ENCODE peak calls at places on chromosomes 16 and 17, in five cellular contexts. F is upper lobe of left lung, H is stomach, M is pancreas, K is MM.1S. O is an unnamed sample.

GRCh38 chr17:47847341-47848197 is 3.4 kb downstream of the SP6 start:
- DNase-seq in F (peak; percentile 81), M (no peak), K (peak; percentile 37), H (no peak), O (no peak)

GRCh38 chr17:65698381-65699061 is 137.1 kb upstream of the AXIN2 start:
- DNase-seq in F (no peak), M (no peak), H (no peak), K (no peak), O (peak; percentile 29)

GRCh38 chr17:42980766-42981397 is 517 bp downstream of the RUNDC1 start:
- DNase-seq in H (peak; percentile 61), K (peak; percentile 79), M (peak; percentile 68), F (peak; percentile 92), O (no peak)

GRCh38 chr17:60750645-60751044 is 73.0 kb downstream of the BCAS3 start:
- DNase-seq in H (no peak), M (no peak), K (no peak), F (no peak), O (no peak)

GRCh38 chr17:45782889-45783592 is 1.1 kb upstream of the CRHR1 start:
- DNase-seq in F (peak; percentile 88), M (no peak), K (no peak), H (no peak), O (no peak)

GRCh38 chr16:49414651-49415050 is 41.0 kb downstream of the C16orf78 start:
- DNase-seq in K (no peak), M (no peak), H (no peak), F (no peak), O (no peak)

GRCh38 chr17:15236281-15237105 is 28.6 kb downstream of the PMP22 start:
- DNase-seq in F (no peak), M (no peak), H (no peak), K (no peak), O (no peak)

GRCh38 chr17:9895923-9896322 is 9.1 kb downstream of the RCVRN start:
- DNase-seq in K (no peak), H (no peak), M (no peak), F (no peak), O (no peak)

GRCh38 chr16:72493681-72494415 is 321.9 kb upstream of the PMFBP1 start:
- DNase-seq in H (no peak), M (no peak), K (no peak), F (no peak), O (no peak)

GRCh38 chr17:6471531-6472465 is 27.5 kb downstream of the PIMREG start:
- DNase-seq in H (no peak), K (no peak), F (no peak), M (no peak), O (peak; percentile 70)

GRCh38 chr17:57507828-57508227 is 237.3 kb downstream of the CCDC182 start:
- DNase-seq in M (no peak), K (no peak), H (no peak), F (no peak), O (no peak)

GRCh38 chr17:62140836-62141235 is 75.8 kb upstream of the MED13 start:
- DNase-seq in K (no peak), H (peak; percentile 57), F (no peak), M (peak; percentile 72), O (no peak)

GRCh38 chr17:51955245-51955644 is 203.3 kb downstream of the CA10 start:
- DNase-seq in K (no peak), F (no peak), H (no peak), M (no peak), O (no peak)

GRCh38 chr17:1873418-1873817 is 43.6 kb downstream of the RPA1 start:
- DNase-seq in F (no peak), M (no peak), K (no peak), H (no peak), O (no peak)

GRCh38 chr17:65312718-65313382 is 175.7 kb downstream of the RGS9 start:
- DNase-seq in F (no peak), K (no peak), H (no peak), M (no peak), O (no peak)

DNA sequence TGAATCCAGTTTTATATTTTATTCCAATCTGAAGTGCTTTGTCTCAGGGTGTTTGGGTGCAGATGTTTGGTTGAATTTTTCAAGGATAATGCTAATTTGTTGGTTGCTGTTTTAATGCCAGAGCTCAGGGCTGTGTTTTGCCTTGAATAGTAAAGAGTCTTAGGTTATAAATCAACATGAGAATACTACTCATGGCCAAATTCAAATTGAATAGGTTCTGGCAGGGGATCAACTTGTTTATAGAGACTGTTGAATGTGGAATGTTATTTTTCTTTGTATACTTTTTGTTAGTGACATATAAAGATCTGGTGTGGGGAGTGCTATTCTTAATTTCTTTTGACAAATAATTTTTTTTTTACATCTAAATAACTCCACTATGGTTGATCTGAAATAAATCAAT is 18.8 kb downstream of the TOM1L1 start:
- DNase-seq in F (no peak), K (no peak), H (no peak), M (no peak), O (no peak)
- H3K4me1 ChIP-seq in F (no peaks in the 10 kb centered on the region), K (no peaks in the 10 kb centered on the region), H (no peaks in the 10 kb centered on the region), M (no peaks in the 10 kb centered on the region), O (no peaks in the 10 kb centered on the region)

GRCh38 chr16:29876578-29877249 is 13.7 kb upstream of the CDIPT start:
- DNase-seq in H (no peak), K (no peak), M (peak; percentile 25), F (peak; percentile 88), O (no peak)
- H3K4me3 ChIP-seq in H (no peak overlapping the region), K (no peak overlapping the region), M (no peak overlapping the region), F (peak overlapping the region; percentile 19), O (no peak overlapping the region)

DNA sequence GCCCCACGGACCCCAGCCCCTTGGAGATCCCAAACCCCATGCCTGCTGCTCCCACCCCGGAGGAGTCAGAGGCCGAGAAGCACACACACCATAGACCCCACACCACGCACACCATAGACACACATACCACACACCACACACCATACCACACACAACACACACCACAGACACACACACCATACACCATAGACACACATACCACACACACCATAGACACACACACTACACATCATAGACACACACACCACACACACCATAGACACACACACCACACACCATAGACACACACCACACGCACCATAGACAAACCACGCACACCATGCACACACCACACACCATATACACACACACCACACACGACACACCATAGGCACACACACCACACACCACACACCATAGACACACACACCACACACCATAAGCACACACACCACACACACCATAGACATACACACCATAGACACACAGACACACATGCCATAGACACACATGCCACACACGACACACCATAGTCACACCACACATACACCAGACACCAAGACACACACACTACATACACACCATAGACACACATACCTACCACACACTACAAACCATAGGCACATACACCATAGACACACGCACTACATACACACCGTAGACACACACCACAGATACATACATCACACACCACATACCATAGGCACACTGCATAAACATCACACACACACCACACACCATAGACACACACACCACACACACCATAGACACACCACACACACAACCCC is 11.3 kb downstream of the TBC1D16 start:
- DNase-seq in M (no peak), F (no peak), K (no peak), H (no peak), O (no peak)
- H3K27me3 ChIP-seq in M (no peaks in the 10 kb centered on the region), F (no peaks in the 10 kb centered on the region), K (peaks cover 64% of the 10 kb centered on the region), H (no peaks in the 10 kb centered on the region), O (no peaks in the 10 kb centered on the region)

DNA sequence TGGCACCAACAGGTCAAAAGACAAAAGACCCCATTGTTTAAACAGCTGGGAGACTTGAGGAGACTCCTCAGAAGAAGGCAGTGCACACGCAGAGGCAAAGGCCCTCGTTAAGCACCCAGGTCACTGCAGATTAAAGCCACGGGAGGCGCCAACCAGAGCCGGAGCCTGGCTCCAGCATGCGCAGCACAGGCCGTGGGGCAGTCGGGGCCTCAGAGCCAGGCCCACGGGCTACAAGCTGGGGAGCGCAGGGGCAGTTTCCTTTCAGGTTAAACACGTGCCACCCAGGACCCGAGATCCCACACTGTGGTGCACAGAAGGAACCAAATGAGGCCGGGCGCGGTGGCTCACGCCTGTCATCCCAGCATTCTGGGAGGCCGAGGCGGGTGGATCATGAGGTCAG is 9.2 kb downstream of the PIEZO1 start:
- DNase-seq in H (no peak), K (no peak), F (peak; percentile 64), M (peak; percentile 8), O (no peak)
- H3K4me1 ChIP-seq in H (peaks cover 52% of the 10 kb centered on the region), K (peaks cover 9% of the 10 kb centered on the region), F (peaks cover 88% of the 10 kb centered on the region), M (no peaks in the 10 kb centered on the region), O (peaks cover 44% of the 10 kb centered on the region)